ENCODE peak calls at places on chromosomes 3 and 15, in seven cellular contexts. I, H, V, P, R, L and F are unnamed samples.

GRCh38 chr3:43014216-43014615 is 35.1 kb downstream of the GASK1A start:
- DNase-seq in I (no peak), H (no peak), V (no peak), P (no peak), R (no peak), L (no peak), F (no peak)

GRCh38 chr3:29322586-29322985 is 41.7 kb downstream of the RBMS3 start:
- DNase-seq in I (no peak), H (no peak), V (no peak), P (no peak), R (no peak), L (no peak), F (no peak)

GRCh38 chr3:122773856-122774535 is 19.6 kb downstream of the HSPBAP1 start:
- DNase-seq in I (no peak), H (peak; percentile 16), V (no peak), P (no peak), R (peak; percentile 49), L (no peak), F (no peak)

GRCh38 chr3:154427685-154428291 is 2.2 kb downstream of the GPR149 start:
- DNase-seq in I (no peak), H (no peak), V (no peak), P (peak; percentile 65), R (no peak), L (no peak), F (no peak)

GRCh38 chr3:139198929-139199328 is 144.9 kb upstream of the MRPS22 start:
- DNase-seq in I (no peak), H (no peak), V (peak; percentile 81), P (no peak), R (peak; percentile 55), L (no peak), F (no peak)

GRCh38 chr3:46208167-46208704 is at the start of gene CCR1:
- DNase-seq in I (peak; percentile 6), H (peak; percentile 32), V (peak; percentile 61), P (peak; percentile 77), R (peak; percentile 95), L (peak; percentile 11), F (no peak)

GRCh38 chr15:85389774-85390173 is 9.4 kb downstream of the AKAP13 start:
- DNase-seq in I (no peak), H (no peak), V (no peak), P (no peak), R (no peak), L (no peak), F (no peak)

GRCh38 chr3:43496740-43497375 is 125.0 kb downstream of the ANO10 start:
- DNase-seq in I (no peak), H (no peak), V (peak; percentile 36), P (no peak), R (no peak), L (no peak), F (no peak)

GRCh38 chr15:72515591-72516389 is 41.7 kb downstream of the ARIH1 start:
- DNase-seq in I (peak; percentile 55), H (no peak), V (no peak), P (no peak), R (no peak), L (peak; percentile 71), F (no peak)

GRCh38 chr15:90529369-90530249 is at the start of gene CRTC3:
- DNase-seq in I (peak; percentile 51), H (peak; percentile 70), V (peak; percentile 83), P (peak; percentile 48), R (peak; percentile 59), L (peak; percentile 64), F (no peak)

GRCh38 chr3:183410280-183410679 is 18.1 kb downstream of the MCF2L2 start:
- DNase-seq in I (peak; percentile 40), H (no peak), V (no peak), P (no peak), R (no peak), L (peak; percentile 60), F (no peak)

GRCh38 chr3:137035631-137036030 is 77.8 kb downstream of the IL20RB start:
- DNase-seq in I (no peak), H (peak; percentile 34), V (peak; percentile 49), P (peak; percentile 80), R (no peak), L (no peak), F (no peak)

GRCh38 chr3:12966847-12967750 is 106.1 kb downstream of the IQSEC1 start:
- DNase-seq in I (no peak), H (no peak), V (peak; percentile 59), P (peak; percentile 56), R (no peak), L (peak; percentile 23), F (no peak)

GRCh38 chr15:57591237-57591821 is 375 bp upstream of the MYZAP start:
- DNase-seq in I (no peak), H (no peak), V (no peak), P (peak; percentile 65), R (no peak), L (no peak), F (no peak)

GRCh38 chr3:38731522-38731921 is 82.0 kb upstream of the SCN5A start:
- DNase-seq in I (no peak), H (no peak), V (no peak), P (no peak), R (no peak), L (no peak), F (no peak)

GRCh38 chr3:19644405-19644804 is 289.6 kb downstream of the EFHB start:
- DNase-seq in I (no peak), H (peak; percentile 13), V (no peak), P (no peak), R (peak; percentile 19), L (no peak), F (no peak)
- H3K4me2 ChIP-seq in I (no peak overlapping the region), H (no peak overlapping the region), V (no peak overlapping the region), P (no peak overlapping the region), R (peak overlapping the region; percentile 51), L (no peak overlapping the region), F (no peak overlapping the region)

GRCh38 chr3:152278674-152279427 is 10.1 kb downstream of the MBNL1 start:
- DNase-seq in I (no peak), H (no peak), V (peak; percentile 56), P (no peak), R (peak; percentile 30), L (peak; percentile 34), F (no peak)
- H4K20me1 ChIP-seq in I (peaks cover 79% of the 10 kb centered on the region), H (peaks cover 77% of the 10 kb centered on the region), V (no peaks in the 10 kb centered on the region), P (no peaks in the 10 kb centered on the region), R (peaks cover 8% of the 10 kb centered on the region), L (peaks cover 1% of the 10 kb centered on the region), F (no peaks in the 10 kb centered on the region)

GRCh38 chr3:525415-525814 is 328.9 kb downstream of the CHL1 start:
- DNase-seq in I (no peak), H (peak; percentile 13), V (no peak), P (no peak), R (no peak), L (no peak), F (no peak)
- H3K4me2 ChIP-seq in I (no peak overlapping the region), H (peak overlapping the region; percentile 30), V (no peak overlapping the region), P (no peak overlapping the region), R (no peak overlapping the region), L (no peak overlapping the region), F (no peak overlapping the region)

GRCh38 chr15:101206173-101206572 is 45.7 kb downstream of the CHSY1 start:
- DNase-seq in I (peak; percentile 88), H (no peak), V (peak; percentile 83), P (no peak), R (no peak), L (peak; percentile 89), F (no peak)
- H4K20me1 ChIP-seq in I (peaks cover 60% of the 10 kb centered on the region), H (no peaks in the 10 kb centered on the region), V (no peaks in the 10 kb centered on the region), P (peaks cover 46% of the 10 kb centered on the region), R (no peaks in the 10 kb centered on the region), L (no peaks in the 10 kb centered on the region), F (no peaks in the 10 kb centered on the region)

GRCh38 chr3:187291001-187291511 is 481 bp downstream of the MASP1 start:
- DNase-seq in I (peak; percentile 40), H (no peak), V (peak; percentile 82), P (peak; percentile 30), R (no peak), L (peak; percentile 50), F (no peak)

GRCh38 chr3:187290561-187290960 is 976 bp downstream of the MASP1 start:
- DNase-seq in I (no peak), H (no peak), V (peak; percentile 45), P (no peak), R (no peak), L (no peak), F (no peak)

GRCh38 chr3:187292631-187293513 is 1.3 kb upstream of the MASP1 start:
- DNase-seq in I (peak; percentile 18), H (no peak), V (peak; percentile 72), P (no peak), R (no peak), L (peak; percentile 27), F (no peak)

GRCh38 chr3:187292186-187292585 is 649 bp upstream of the MASP1 start:
- DNase-seq in I (no peak), H (no peak), V (peak; percentile 70), P (no peak), R (no peak), L (no peak), F (no peak)

GRCh38 chr3:187291512-187292132 is at the start of gene MASP1:
- DNase-seq in I (no peak), H (no peak), V (peak; percentile 59), P (peak; percentile 75), R (no peak), L (peak; percentile 5), F (no peak)
- H3K4me2 ChIP-seq in I (peak within 1 kb of the TSS; percentile 72), H (no peak within 1 kb of the TSS), V (peak within 1 kb of the TSS; percentile 87), P (peak within 1 kb of the TSS; percentile 89), R (no peak within 1 kb of the TSS), L (peak within 1 kb of the TSS; percentile 93), F (no peak within 1 kb of the TSS)

DNA sequence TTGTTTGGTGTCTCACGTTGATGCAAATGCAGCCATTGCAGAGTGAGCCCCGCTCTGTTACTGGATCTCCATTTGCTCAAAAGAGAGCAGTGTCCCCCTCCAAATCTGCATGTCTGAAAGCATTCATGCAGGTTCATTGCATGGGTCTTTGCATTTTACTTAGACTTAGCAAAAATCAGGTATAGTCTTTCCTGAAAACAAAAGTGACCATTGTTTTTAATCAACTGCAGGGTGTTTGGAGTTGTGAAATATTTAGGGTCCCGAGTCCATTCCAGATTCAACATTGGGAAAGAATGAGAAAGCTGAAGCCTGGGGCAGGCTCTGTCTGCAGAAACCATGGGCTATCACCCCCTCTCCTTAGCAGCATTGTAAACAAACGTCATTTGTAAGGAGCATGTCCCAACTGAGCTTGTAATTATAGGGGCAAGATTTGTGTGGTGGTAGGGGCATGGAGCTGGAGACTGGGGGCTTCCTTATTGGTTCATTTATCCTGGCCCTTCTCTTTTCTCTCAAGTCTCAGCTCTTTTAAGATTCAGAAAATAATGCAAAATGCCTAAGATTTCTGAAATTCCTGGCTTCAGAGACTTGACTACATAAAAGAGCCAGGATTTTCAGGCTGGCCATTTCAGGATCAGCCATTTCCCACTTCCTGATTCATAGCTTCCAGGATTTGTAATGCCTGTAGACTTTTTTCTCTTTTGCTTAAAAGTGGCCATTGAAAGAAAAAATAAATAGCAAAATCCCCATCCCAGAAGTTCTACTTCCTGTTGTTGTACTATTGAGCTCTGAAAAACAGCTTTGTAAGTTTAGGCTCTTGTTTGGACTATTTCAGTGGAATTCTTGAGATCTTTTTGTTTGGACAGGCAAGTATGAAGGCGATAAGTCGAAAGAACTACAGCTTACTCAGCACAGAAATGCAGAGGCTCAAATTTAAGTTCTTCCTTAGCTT is 23.0 kb downstream of the IGF1R start:
- DNase-seq in I (peak; percentile 68), H (no peak), V (peak; percentile 74), P (peak; percentile 95), R (no peak), L (peak; percentile 78), F (no peak)
- H4K20me1 ChIP-seq in I (peaks cover 80% of the 10 kb centered on the region), H (peaks cover 19% of the 10 kb centered on the region), V (peaks cover 3% of the 10 kb centered on the region), P (peaks cover 3% of the 10 kb centered on the region), R (no peaks in the 10 kb centered on the region), L (no peaks in the 10 kb centered on the region), F (peaks cover 7% of the 10 kb centered on the region)